ENCODE peak calls at places on chromosomes 16 and 17, in ten cellular contexts. J, F, D, Z, I, W, G, R, M and V are unnamed samples.
A peak's percentile ranks its signal among the peaks of the same experiment; 100 is the strongest.

GRCh38 chr17:12547829-12548228 is 117.9 kb upstream of the MYOCD start:
- DNase-seq in J (no peak), F (no peak), D (no peak), Z (no peak), I (no peak), W (no peak), G (no peak), R (no peak), M (no peak), V (no peak)

GRCh38 chr16:88569614-88569984 is 604 bp upstream of the ZC3H18 start:
- DNase-seq in J (peak; percentile 35), F (no peak), D (no peak), Z (no peak), I (peak; percentile 6), W (no peak), G (no peak), R (no peak), M (peak; percentile 34), V (no peak)

GRCh38 chr17:58377005-58377660 is 25.1 kb upstream of the SUPT4H1 start:
- DNase-seq in J (no peak), F (no peak), D (peak; percentile 89), Z (no peak), I (no peak), W (no peak), G (no peak), R (no peak), M (no peak), V (no peak)

GRCh38 chr17:77601054-77601979 is 357.2 kb upstream of the TNRC6C start:
- DNase-seq in J (no peak), F (no peak), D (no peak), Z (no peak), I (no peak), W (no peak), G (no peak), R (no peak), M (no peak), V (no peak)

GRCh38 chr17:74833501-74834361 is 26.0 kb downstream of the GRIN2C start:
- DNase-seq in J (peak; percentile 71), F (no peak), D (no peak), Z (no peak), I (no peak), W (no peak), G (peak; percentile 76), R (peak; percentile 32), M (peak; percentile 63), V (peak; percentile 45)

GRCh38 chr16:2825899-2826298 is 4.2 kb upstream of the ZG16B start:
- DNase-seq in J (no peak), F (no peak), D (no peak), Z (no peak), I (no peak), W (no peak), G (no peak), R (no peak), M (no peak), V (no peak)

GRCh38 chr16:55120408-55120807 is 189.7 kb downstream of the IRX5 start:
- DNase-seq in J (peak; percentile 48), F (no peak), D (peak; percentile 48), Z (no peak), I (no peak), W (no peak), G (no peak), R (no peak), M (no peak), V (no peak)

GRCh38 chr16:66487580-66488235 is 60.6 kb downstream of the BEAN1 start:
- DNase-seq in J (no peak), F (no peak), D (no peak), Z (no peak), I (no peak), W (no peak), G (no peak), R (no peak), M (no peak), V (no peak)

GRCh38 chr16:66520406-66521194 is 29.3 kb downstream of the TK2 start:
- DNase-seq in J (no peak), F (no peak), D (no peak), Z (no peak), I (peak; percentile 37), W (no peak), G (no peak), R (peak; percentile 81), M (no peak), V (no peak)

GRCh38 chr17:29155235-29155965 is 24.8 kb downstream of the MYO18A start:
- DNase-seq in J (peak; percentile 72), F (peak; percentile 68), D (peak; percentile 92), Z (peak; percentile 73), I (peak; percentile 35), W (no peak), G (no peak), R (no peak), M (peak; percentile 90), V (no peak)

GRCh38 chr17:72702136-72702735 is 390.3 kb downstream of the SLC39A11 start:
- DNase-seq in J (peak; percentile 41), F (no peak), D (no peak), Z (no peak), I (no peak), W (no peak), G (no peak), R (no peak), M (peak; percentile 75), V (no peak)

GRCh38 chr17:80192268-80192667 is 22.4 kb downstream of the CARD14 start:
- DNase-seq in J (no peak), F (no peak), D (no peak), Z (no peak), I (no peak), W (no peak), G (no peak), R (no peak), M (no peak), V (no peak)

GRCh38 chr17:66952031-66952524 is 12.4 kb upstream of the CACNG4 start:
- DNase-seq in J (peak; percentile 85), F (no peak), D (peak; percentile 97), Z (no peak), I (no peak), W (no peak), G (no peak), R (no peak), M (peak; percentile 97), V (no peak)

GRCh38 chr17:73630957-73631595 is 13.2 kb downstream of the SDK2 start:
- DNase-seq in J (no peak), F (no peak), D (no peak), Z (no peak), I (no peak), W (no peak), G (no peak), R (no peak), M (no peak), V (no peak)

GRCh38 chr17:75228847-75229246 is 23.4 kb downstream of the NUP85 start:
- DNase-seq in J (no peak), F (no peak), D (no peak), Z (no peak), I (no peak), W (no peak), G (no peak), R (peak; percentile 55), M (no peak), V (no peak)

GRCh38 chr16:85986931-85987749 is 88.2 kb downstream of the IRF8 start:
- DNase-seq in J (no peak), F (peak; percentile 52), D (peak; percentile 52), Z (peak; percentile 33), I (peak; percentile 28), W (peak; percentile 21), G (no peak), R (no peak), M (peak; percentile 24), V (no peak)

GRCh38 chr16:12500771-12501170 is 302.9 kb downstream of the CPPED1 start:
- DNase-seq in J (no peak), F (peak; percentile 14), D (no peak), Z (no peak), I (no peak), W (no peak), G (no peak), R (peak; percentile 5), M (no peak), V (no peak)

GRCh38 chr17:48259710-48260291 is 152.2 kb downstream of the SNX11 start:
- DNase-seq in J (no peak), F (no peak), D (no peak), Z (no peak), I (peak; percentile 49), W (no peak), G (no peak), R (no peak), M (peak; percentile 72), V (no peak)

GRCh38 chr16:73025506-73026131 is 22.3 kb downstream of the ZFHX3 start:
- DNase-seq in J (no peak), F (no peak), D (no peak), Z (no peak), I (no peak), W (no peak), G (no peak), R (no peak), M (no peak), V (no peak)

GRCh38 chr16:2149630-2150417 is 1.4 kb downstream of the RAB26 start:
- DNase-seq in J (no peak), F (peak; percentile 52), D (no peak), Z (no peak), I (peak; percentile 18), W (no peak), G (no peak), R (no peak), M (peak; percentile 61), V (no peak)

GRCh38 chr16:70685938-70686375 is at the start of gene MTSS2:
- DNase-seq in J (peak; percentile 98), F (peak; percentile 18), D (peak; percentile 80), Z (no peak), I (peak; percentile 27), W (no peak), G (no peak), R (no peak), M (peak; percentile 88), V (no peak)

GRCh38 chr17:43613911-43614310 is 47.8 kb downstream of the MEOX1 start:
- DNase-seq in J (no peak), F (no peak), D (no peak), Z (no peak), I (no peak), W (no peak), G (no peak), R (no peak), M (no peak), V (no peak)

GRCh38 chr16:12971216-12971615 is 69.8 kb downstream of the SHISA9 start:
- DNase-seq in J (no peak), F (no peak), D (no peak), Z (no peak), I (no peak), W (no peak), G (no peak), R (no peak), M (peak; percentile 8), V (no peak)

GRCh38 chr17:17804007-17804406 is 32.8 kb downstream of the SREBF1 start:
- DNase-seq in J (no peak), F (no peak), D (no peak), Z (no peak), I (no peak), W (no peak), G (no peak), R (no peak), M (no peak), V (no peak)

GRCh38 chr16:54934536-54935410 is 4.1 kb downstream of the IRX5 start:
- DNase-seq in J (peak; percentile 30), F (no peak), D (no peak), Z (no peak), I (no peak), W (no peak), G (no peak), R (no peak), M (no peak), V (no peak)

GRCh38 chr17:39738568-39738901 is 797 bp downstream of the GRB7 start:
- DNase-seq in J (no peak), F (peak; percentile 65), D (peak; percentile 78), Z (peak; percentile 53), I (peak; percentile 77), W (peak; percentile 66), G (peak; percentile 42), R (no peak), M (peak; percentile 25), V (no peak)

GRCh38 chr17:9443811-9444210 is 131.8 kb downstream of the STX8 start:
- DNase-seq in J (no peak), F (no peak), D (no peak), Z (no peak), I (no peak), W (no peak), G (no peak), R (no peak), M (peak; percentile 19), V (no peak)

GRCh38 chr16:87434146-87434667 is 42.1 kb downstream of the MAP1LC3B start:
- DNase-seq in J (peak; percentile 67), F (no peak), D (no peak), Z (no peak), I (no peak), W (no peak), G (no peak), R (no peak), M (no peak), V (no peak)